ENCODE peak calls at places on chromosome 20, in nine cellular contexts. J, G, I, X, K, Q, P, V and B are unnamed samples.

GRCh38 chr20:51381557-51381956 is 161.0 kb downstream of the NFATC2 start:
- DNase-seq in G (no peak), V (no peak), X (no peak), P (no peak), K (no peak), Q (no peak), I (no peak), J (no peak), B (no peak)

GRCh38 chr20:46523696-46524328 is 10.5 kb upstream of the ZNF334 start:
- DNase-seq in I (no peak), P (no peak), G (no peak), X (no peak), V (no peak), K (no peak), J (peak), Q (no peak), B (no peak)

GRCh38 chr20:59692139-59692538 is 87.8 kb downstream of the PHACTR3 start:
- DNase-seq in V (no peak), Q (no peak), P (no peak), I (no peak), J (no peak), X (no peak), K (no peak), G (no peak), B (no peak)

GRCh38 chr20:24693466-24694156 is 224.2 kb downstream of the SYNDIG1 start:
- DNase-seq in G (no peak), X (no peak), V (peak), J (no peak), I (no peak), K (no peak), Q (no peak), P (no peak), B (no peak)

GRCh38 chr20:61731363-61732181 is 334.1 kb downstream of the TAF4 start:
- DNase-seq in Q (no peak), X (no peak), I (peak), G (no peak), P (no peak), V (no peak), K (no peak), J (peak), B (no peak)

GRCh38 chr20:6705106-6705766 is 62.2 kb upstream of the BMP2 start:
- DNase-seq in I (no peak), V (no peak), K (no peak), J (no peak), X (no peak), Q (no peak), G (no peak), P (no peak), B (no peak)

GRCh38 chr20:57426156-57426769 is 35.1 kb downstream of the RBM38 start:
- DNase-seq in J (no peak), Q (no peak), I (no peak), V (no peak), K (no peak), G (peak), P (no peak), X (no peak), B (no peak)

GRCh38 chr20:57892471-57892870 is 182.7 kb upstream of the PMEPA1 start:
- DNase-seq in G (no peak), J (no peak), Q (no peak), K (no peak), V (no peak), X (no peak), I (no peak), P (no peak), B (no peak)

GRCh38 chr20:50572922-50573777 is 63.0 kb downstream of the PTPN1 start:
- DNase-seq in V (no peak), X (peak), I (peak), K (no peak), P (peak), J (no peak), Q (no peak), G (no peak), B (no peak)

GRCh38 chr20:8021541-8022269 is 2.1 kb upstream of the TMX4 start:
- DNase-seq in V (no peak), K (no peak), Q (no peak), I (no peak), G (no peak), X (no peak), J (no peak), P (no peak), B (no peak)

GRCh38 chr20:44217342-44218092 is 6.9 kb upstream of the OSER1 start:
- DNase-seq in Q (peak), V (peak), P (peak), I (peak), J (peak), K (peak), G (peak), X (peak), B (peak)

GRCh38 chr20:62595491-62595890 is 46.8 kb upstream of the SLCO4A1 start:
- DNase-seq in Q (no peak), V (peak), K (no peak), X (peak), I (peak), P (no peak), J (peak), G (peak), B (peak)

GRCh38 chr20:32997431-32997830 is 6.8 kb downstream of the SUN5 start:
- DNase-seq in K (no peak), P (no peak), Q (no peak), X (no peak), J (no peak), V (no peak), I (no peak), G (no peak), B (no peak)

GRCh38 chr20:32993484-32994050 is 10.7 kb downstream of the SUN5 start:
- DNase-seq in P (no peak), Q (no peak), I (no peak), J (no peak), V (no peak), G (no peak), K (no peak), X (no peak), B (no peak)

GRCh38 chr20:32992015-32992641 is 12.1 kb downstream of the SUN5 start:
- DNase-seq in J (no peak), V (no peak), P (no peak), I (no peak), G (no peak), X (no peak), K (peak), Q (no peak), B (no peak)

GRCh38 chr20:32999603-33000250 is 4.5 kb downstream of the SUN5 start:
- DNase-seq in Q (no peak), V (no peak), X (no peak), P (no peak), G (no peak), I (no peak), J (no peak), K (peak), B (no peak)

DNA sequence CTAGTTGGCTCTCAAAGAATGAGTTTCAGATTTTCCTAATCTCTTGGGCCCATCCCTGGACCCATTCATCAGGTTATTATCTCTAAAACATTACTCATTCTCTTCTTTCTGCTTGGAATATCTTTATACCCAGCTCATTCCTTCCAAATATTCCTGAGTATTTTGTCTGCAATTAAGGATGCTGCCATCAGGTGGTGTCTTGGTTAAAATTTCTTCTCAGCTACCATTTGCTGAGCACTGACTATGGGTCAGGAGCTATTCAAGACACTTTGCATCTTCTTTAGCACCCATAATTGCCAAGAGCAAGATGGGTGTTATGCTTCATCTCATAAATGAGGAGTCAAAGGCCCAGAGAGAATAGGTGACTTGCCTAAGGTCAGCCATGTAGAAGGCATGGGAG is 8.4 kb downstream of the SUN5 start:
- DNase-seq in V (no peak), G (no peak), J (no peak), X (no peak), P (no peak), I (no peak), Q (no peak), K (no peak), B (no peak)
- TF ChIP-seq CTCF in V (no peak), G (no peak), J (no peak), X (no peak), P (no peak), I (no peak), Q (peak), K (no peak), B (no peak)

GRCh38 chr20:37246736-37247135 is 14.9 kb downstream of the GHRH start:
- DNase-seq in V (no peak), K (no peak), P (no peak), I (no peak), X (no peak), G (no peak), J (no peak), Q (no peak), B (no peak)

GRCh38 chr20:37245671-37246237 is 15.9 kb downstream of the GHRH start:
- DNase-seq in Q (no peak), P (no peak), V (no peak), J (no peak), K (no peak), I (no peak), X (no peak), G (no peak), B (no peak)

GRCh38 chr20:37244572-37244957 is 17.0 kb downstream of the GHRH start:
- DNase-seq in I (no peak), X (no peak), J (no peak), G (no peak), V (no peak), Q (no peak), P (no peak), K (no peak), B (no peak)

GRCh38 chr20:37243937-37244571 is 17.6 kb downstream of the GHRH start:
- DNase-seq in G (no peak), K (no peak), I (no peak), P (no peak), Q (no peak), X (peak), V (no peak), J (no peak), B (peak)

GRCh38 chr20:37245181-37245580 is 16.4 kb downstream of the GHRH start:
- DNase-seq in G (no peak), P (no peak), V (no peak), I (no peak), X (no peak), K (no peak), Q (no peak), J (no peak), B (no peak)
- TF ChIP-seq CTCF in G (no peak), P (no peak), V (no peak), I (no peak), X (no peak), K (no peak), Q (no peak), J (no peak), B (no peak)

DNA sequence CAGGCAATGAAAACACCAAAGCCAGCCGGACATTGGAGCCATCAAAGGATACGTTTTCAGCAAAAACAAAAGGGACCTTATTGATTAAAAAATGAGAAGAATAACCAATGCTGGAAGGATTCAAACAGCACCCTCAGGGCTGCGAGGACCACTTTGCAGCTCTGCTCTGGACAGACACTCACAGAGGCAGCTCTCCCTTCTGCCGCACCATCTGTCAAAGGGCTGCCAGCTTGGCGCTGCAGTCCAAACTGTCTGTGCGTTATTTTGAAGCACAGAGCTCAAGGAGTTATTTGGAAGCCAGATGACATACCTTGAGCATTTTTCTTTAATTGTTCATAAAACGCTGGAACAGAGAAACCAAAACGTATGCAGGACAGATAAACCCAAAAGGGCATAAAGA is 85.2 kb downstream of the KIF16B start:
- DNase-seq in J (no peak), X (no peak), P (no peak), G (no peak), V (no peak), I (no peak), Q (no peak), K (no peak), B (no peak)
- TF ChIP-seq CTCF in J (no peak), X (no peak), P (no peak), G (no peak), V (no peak), I (no peak), Q (no peak), K (no peak), B (no peak)

GRCh38 chr20:37897008-37897548 is 5.8 kb upstream of the VSTM2L start:
- DNase-seq in J (no peak), V (no peak), K (no peak), X (no peak), P (peak), I (peak), Q (peak), G (no peak), B (no peak)
- TF ChIP-seq CTCF in J (no peak), V (no peak), K (no peak), X (no peak), P (peak), I (peak), Q (peak), G (no peak), B (no peak)